ENCODE peak calls at places on chromosomes 7 and 10, in four cellular contexts. G is suprapubic skin, P is sciatic nerve, H is AG04450. B is an unnamed sample.

GRCh38 chr10:103481974-103482531 is 3.0 kb upstream of the CALHM3 start:
- DNase-seq in P (no peak), G (no peak), H (peak), B (no peak)

GRCh38 chr7:150829426-150829825 is 22.9 kb upstream of the AOC1 start:
- DNase-seq in H (no peak), G (no peak), P (no peak), B (no peak)

GRCh38 chr7:142813262-142813661 is 41.6 kb upstream of the EPHB6 start:
- DNase-seq in P (no peak), G (no peak), H (no peak), B (no peak)

GRCh38 chr10:28810062-28810870 is 132.9 kb downstream of the BAMBI start:
- DNase-seq in P (no peak), H (no peak), G (no peak), B (no peak)

GRCh38 chr10:114023198-114023597 is 20.5 kb upstream of the ADRB1 start:
- DNase-seq in P (no peak), H (no peak), G (no peak), B (no peak)

GRCh38 chr10:5812283-5813090 is 747 bp downstream of the GDI2 start:
- DNase-seq in G (peak), H (no peak), P (peak), B (no peak)

GRCh38 chr7:90726120-90726519 is 130.0 kb downstream of the CDK14 start:
- DNase-seq in H (no peak), G (no peak), P (no peak), B (no peak)

GRCh38 chr7:28575241-28575643 is 162.9 kb downstream of the CREB5 start:
- DNase-seq in P (no peak), H (no peak), G (no peak), B (no peak)

GRCh38 chr7:39847227-39847626 is 102.8 kb upstream of the CDK13 start:
- DNase-seq in G (no peak), P (no peak), H (no peak), B (no peak)

GRCh38 chr10:91974960-91975359 is 51.4 kb downstream of the BTAF1 start:
- DNase-seq in G (no peak), P (no peak), H (peak), B (no peak)

GRCh38 chr7:66119502-66119901 is 4.9 kb downstream of the CRCP start:
- DNase-seq in H (no peak), P (no peak), G (no peak), B (no peak)

GRCh38 chr7:74606101-74606908 is 51.2 kb upstream of the GTF2I start:
- DNase-seq in P (no peak), H (no peak), G (no peak), B (no peak)

GRCh38 chr7:28996836-28997235 is 38.7 kb upstream of the TRIL start:
- DNase-seq in H (no peak), P (no peak), G (no peak), B (no peak)

GRCh38 chr10:112446055-112446854 is 459 bp downstream of the ZDHHC6 start:
- DNase-seq in H (no peak), P (no peak), G (no peak), B (no peak)

GRCh38 chr7:74454948-74455804 is 1.5 kb downstream of the GTF2IRD1 start:
- DNase-seq in P (no peak), H (no peak), G (no peak), B (no peak)

GRCh38 chr7:945556-946255 is 8.8 kb downstream of the ADAP1 start:
- DNase-seq in G (peak), H (no peak), P (no peak), B (no peak)

GRCh38 chr7:55964802-55965470 is 551 bp downstream of the NIPSNAP2 start:
- DNase-seq in H (no peak), P (peak), G (peak), B (peak)

GRCh38 chr7:151086802-151087246 is 549 bp downstream of the AGAP3 start:
- DNase-seq in P (peak), H (no peak), G (no peak), B (peak)

GRCh38 chr7:6026011-6026819 is 5.0 kb upstream of the ANKRD61 start:
- DNase-seq in H (no peak), G (peak), P (peak), B (peak)

GRCh38 chr10:60149003-60149402 is 240.7 kb downstream of the ANK3 start:
- DNase-seq in P (no peak), H (no peak), G (no peak), B (no peak)

GRCh38 chr7:23012797-23013714 is 874 bp downstream of the HYCC1 start:
- DNase-seq in P (peak), H (no peak), G (peak), B (no peak)

GRCh38 chr10:110841767-110842267 is 29.9 kb upstream of the PDCD4 start:
- DNase-seq in H (no peak), P (no peak), G (no peak), B (no peak)

GRCh38 chr7:99308461-99309074 is 17.1 kb upstream of the ARPC1A start:
- DNase-seq in H (no peak), P (no peak), G (no peak), B (no peak)

GRCh38 chr7:80779456-80779855 is 139.4 kb downstream of the SEMA3C start:
- DNase-seq in P (no peak), H (no peak), G (no peak), B (no peak)

GRCh38 chr7:36749282-36749960 is 25.1 kb upstream of the AOAH start:
- DNase-seq in H (no peak), P (no peak), G (no peak), B (no peak)

GRCh38 chr7:1742555-1743303 is 72.7 kb downstream of the ELFN1 start:
- DNase-seq in H (no peak), G (no peak), P (peak), B (no peak)

GRCh38 chr7:157292770-157293412 is 43.9 kb upstream of the DNAJB6 start:
- DNase-seq in H (no peak), P (no peak), G (no peak), B (no peak)

GRCh38 chr7:157459966-157460365 is 123.2 kb downstream of the DNAJB6 start:
- DNase-seq in G (no peak), P (peak), H (no peak), B (peak)

GRCh38 chr10:109914966-109915365 is 8.3 kb downstream of the XPNPEP1 start:
- DNase-seq in G (no peak), H (peak), P (no peak), B (no peak)

GRCh38 chr10:64586930-64587503 is 1065.8 kb downstream of the REEP3 start:
- DNase-seq in G (no peak), H (no peak), P (no peak), B (no peak)

GRCh38 chr10:114278884-114279191 is 39.8 kb downstream of the VWA2 start:
- DNase-seq in P (no peak), H (no peak), G (no peak), B (no peak)

GRCh38 chr7:116177009-116177408 is 33.3 kb upstream of the TES start:
- DNase-seq in G (no peak), H (peak), P (no peak), B (no peak)

GRCh38 chr7:16826061-16826460 is 21.3 kb upstream of the AGR2 start:
- DNase-seq in H (no peak), G (no peak), P (no peak), B (no peak)

GRCh38 chr7:52260046-52260665 is 775.3 kb upstream of the POM121L12 start:
- DNase-seq in P (no peak), G (no peak), H (no peak), B (no peak)

GRCh38 chr7:44195901-44196300 is 4.9 kb upstream of the YKT6 start:
- DNase-seq in H (no peak), G (no peak), P (peak), B (peak)

GRCh38 chr10:17841055-17841454 is 31.9 kb downstream of the MRC1 start:
- DNase-seq in H (no peak), G (no peak), P (no peak), B (no peak)

GRCh38 chr10:60646966-60647796 is 131.1 kb upstream of the CDK1 start:
- DNase-seq in H (peak), P (no peak), G (no peak), B (no peak)

B was measured in mesenteric fat pad.